ENCODE peak calls at places on chromosomes 4 and X, in five cellular contexts. One of them, this sample, is unnamed.

GRCh38 chr4:111854494-111855087 is 290.7 kb upstream of the FAM241A start:
- DNase-seq in bronchial epithelial cell: peak
- DNase-seq in endodermal cell: peak
- DNase-seq in D341Med: peak
- DNase-seq in CD4-positive, alpha-beta T cell: no peak
- DNase-seq in this sample: no peak

GRCh38 chr4:118224239-118224829 is 128.5 kb downstream of the PRSS12 start:
- DNase-seq in D341Med: peak
- DNase-seq in CD4-positive, alpha-beta T cell: no peak
- DNase-seq in endodermal cell: no peak
- DNase-seq in bronchial epithelial cell: peak
- DNase-seq in this sample: no peak

GRCh38 chr4:5554376-5554775 is 154.0 kb downstream of the EVC2 start:
- DNase-seq in endodermal cell: peak
- DNase-seq in CD4-positive, alpha-beta T cell: no peak
- DNase-seq in bronchial epithelial cell: no peak
- DNase-seq in D341Med: no peak
- DNase-seq in this sample: no peak

GRCh38 chr4:152209772-152210493 is 326.0 kb downstream of the FBXW7 start:
- DNase-seq in D341Med: no peak
- DNase-seq in endodermal cell: no peak
- DNase-seq in bronchial epithelial cell: no peak
- DNase-seq in CD4-positive, alpha-beta T cell: no peak
- DNase-seq in this sample: no peak

GRCh38 chrX:48617542-48618340 is 20.4 kb downstream of the WDR13 start:
- DNase-seq in CD4-positive, alpha-beta T cell: no peak
- DNase-seq in D341Med: no peak
- DNase-seq in bronchial epithelial cell: no peak
- DNase-seq in endodermal cell: no peak
- DNase-seq in this sample: no peak

GRCh38 chrX:125710403-125711062 is 390.9 kb downstream of the TEX13C start:
- DNase-seq in endodermal cell: no peak
- DNase-seq in CD4-positive, alpha-beta T cell: no peak
- DNase-seq in bronchial epithelial cell: no peak
- DNase-seq in D341Med: no peak
- DNase-seq in this sample: no peak

GRCh38 chr4:128461300-128462103 is 173.9 kb upstream of the PGRMC2 start:
- DNase-seq in CD4-positive, alpha-beta T cell: no peak
- DNase-seq in D341Med: peak
- DNase-seq in endodermal cell: peak
- DNase-seq in bronchial epithelial cell: peak
- DNase-seq in this sample: no peak

GRCh38 chr4:184168406-184169019 is 49.2 kb downstream of the ENPP6 start:
- DNase-seq in D341Med: peak
- DNase-seq in endodermal cell: peak
- DNase-seq in CD4-positive, alpha-beta T cell: peak
- DNase-seq in bronchial epithelial cell: peak
- DNase-seq in this sample: peak